ENCODE peak calls at places on chromosomes 16 and 17, in nine cellular contexts. R, E, V, O, J, I, M, W and S are unnamed samples.
A peak's percentile ranks its signal among the peaks of the same experiment; 100 is the strongest.

GRCh38 chr16:88999457-89000206 is 22.6 kb upstream of the CBFA2T3 start:
- DNase-seq in M (no peak), I (no peak), E (peak; percentile 56), R (no peak), J (no peak), V (no peak), W (no peak), O (no peak), S (no peak)

GRCh38 chr16:20987049-20987448 is 86.5 kb downstream of the LYRM1 start:
- DNase-seq in V (no peak), M (no peak), E (no peak), O (no peak), R (no peak), I (no peak), J (no peak), W (no peak), S (no peak)

GRCh38 chr16:50326264-50326663 is 42.5 kb downstream of the BRD7 start:
- DNase-seq in V (no peak), R (no peak), E (no peak), J (no peak), M (no peak), W (no peak), I (no peak), O (no peak), S (no peak)

GRCh38 chr17:75691371-75692290 is 24.5 kb downstream of the SAP30BP start:
- DNase-seq in I (peak; percentile 45), M (no peak), J (no peak), E (no peak), V (no peak), W (no peak), O (no peak), R (no peak), S (no peak)

GRCh38 chr17:79981090-79981489 is 54.6 kb downstream of the TBC1D16 start:
- DNase-seq in O (no peak), V (peak; percentile 12), J (no peak), E (no peak), I (no peak), R (no peak), M (no peak), W (no peak), S (no peak)

GRCh38 chr16:55003306-55003705 is 72.6 kb downstream of the IRX5 start:
- DNase-seq in R (no peak), V (no peak), W (no peak), O (no peak), I (no peak), J (no peak), E (no peak), M (no peak), S (no peak)

GRCh38 chr16:9112166-9112843 is 20.9 kb downstream of the HAPSTR1 start:
- DNase-seq in E (no peak), V (no peak), M (no peak), O (no peak), I (no peak), R (no peak), J (no peak), W (no peak), S (no peak)

GRCh38 chr17:50028207-50029120 is 27.4 kb upstream of the ITGA3 start:
- DNase-seq in J (no peak), I (no peak), O (no peak), V (peak; percentile 37), M (peak; percentile 95), E (no peak), R (no peak), W (no peak), S (peak; percentile 45)

GRCh38 chr16:66913711-66914110 is 5.0 kb downstream of the CDH16 start:
- DNase-seq in O (no peak), R (no peak), M (no peak), I (no peak), E (no peak), V (no peak), W (no peak), J (no peak), S (no peak)

GRCh38 chr17:68514809-68515208 is 2.6 kb downstream of the PRKAR1A start:
- DNase-seq in M (no peak), O (no peak), J (no peak), W (no peak), E (no peak), R (no peak), I (no peak), V (no peak), S (no peak)

GRCh38 chr17:77356690-77357201 is 216.0 kb downstream of the SEC14L1 start:
- DNase-seq in W (no peak), V (peak; percentile 22), M (peak; percentile 54), E (no peak), R (no peak), I (no peak), J (no peak), O (no peak), S (no peak)

GRCh38 chr17:37389160-37389559 is 13.4 kb downstream of the C17orf78 start:
- DNase-seq in J (no peak), E (no peak), V (no peak), W (no peak), M (no peak), O (no peak), I (no peak), R (no peak), S (no peak)

GRCh38 chr17:512926-513325 is 160.3 kb upstream of the RPH3AL start:
- DNase-seq in E (no peak), R (no peak), I (no peak), M (no peak), V (peak; percentile 74), J (no peak), O (no peak), W (no peak), S (no peak)

GRCh38 chr17:74430706-74431567 is 951 bp upstream of the GPRC5C start:
- DNase-seq in E (no peak), M (peak; percentile 97), I (no peak), J (peak; percentile 84), O (no peak), V (peak; percentile 91), W (peak; percentile 31), R (peak; percentile 62), S (no peak)

GRCh38 chr17:1252203-1252608 is 18.0 kb upstream of the BHLHA9 start:
- DNase-seq in I (no peak), J (no peak), O (no peak), E (no peak), V (no peak), R (peak; percentile 30), M (no peak), W (no peak), S (peak; percentile 59)

GRCh38 chr17:40122944-40123810 is 1.4 kb downstream of the MSL1 start:
- DNase-seq in W (peak; percentile 16), V (peak; percentile 60), R (peak; percentile 49), M (peak; percentile 87), J (peak; percentile 41), E (peak; percentile 65), O (no peak), I (peak; percentile 71), S (no peak)

GRCh38 chr16:11836653-11837244 is 14.6 kb downstream of the RSL1D1 start:
- DNase-seq in R (peak; percentile 30), W (no peak), I (no peak), E (no peak), M (no peak), V (no peak), O (no peak), J (no peak), S (no peak)

GRCh38 chr17:47315451-47316266 is 8.1 kb upstream of the EFCAB13 start:
- DNase-seq in R (peak; percentile 28), V (no peak), W (no peak), J (no peak), I (peak; percentile 36), M (no peak), O (no peak), E (no peak), S (no peak)

GRCh38 chr17:77151236-77151635 is 10.5 kb downstream of the SEC14L1 start:
- DNase-seq in M (no peak), I (no peak), J (no peak), V (no peak), W (no peak), R (no peak), O (no peak), E (no peak), S (no peak)

GRCh38 chr16:84815446-84815845 is 4.3 kb upstream of the CRISPLD2 start:
- DNase-seq in O (no peak), W (no peak), R (no peak), J (no peak), M (no peak), I (no peak), V (no peak), E (no peak), S (no peak)

GRCh38 chr17:1730345-1731193 is 6.1 kb downstream of the WDR81 start:
- DNase-seq in W (no peak), O (no peak), R (no peak), E (no peak), V (peak; percentile 95), M (no peak), I (no peak), J (no peak), S (peak; percentile 76)

GRCh38 chr17:40019140-40019991 is 4.1 kb downstream of the CSF3 start:
- DNase-seq in W (no peak), E (no peak), M (no peak), R (no peak), O (no peak), J (no peak), I (no peak), V (peak; percentile 80), S (no peak)

GRCh38 chr16:66741131-66741900 is 10.1 kb downstream of the DYNC1LI2 start:
- DNase-seq in M (peak; percentile 76), V (peak; percentile 88), E (no peak), R (no peak), O (no peak), I (no peak), J (no peak), W (peak; percentile 16), S (peak; percentile 80)

GRCh38 chr16:637081-638018 is 1.2 kb upstream of the METTL26 start:
- DNase-seq in I (peak; percentile 89), W (no peak), V (peak; percentile 88), O (peak; percentile 82), E (peak; percentile 88), J (peak; percentile 78), M (no peak), R (peak; percentile 71), S (peak; percentile 82)

GRCh38 chr16:6643083-6643686 is 689.5 kb upstream of the RBFOX1 start:
- DNase-seq in I (peak; percentile 60), V (no peak), E (no peak), W (no peak), J (peak; percentile 44), R (no peak), M (peak; percentile 70), O (peak; percentile 5), S (peak; percentile 30)

GRCh38 chr16:78291642-78292041 is 192.2 kb downstream of the WWOX start:
- DNase-seq in W (no peak), M (no peak), J (no peak), O (no peak), V (peak; percentile 41), I (no peak), R (no peak), E (no peak), S (no peak)

GRCh38 chr16:35642322-35642835 is 2183.0 kb downstream of the TP53TG3F start:
- DNase-seq in J (no peak), W (no peak), O (no peak), E (no peak), M (no peak), I (no peak), V (no peak), R (no peak), S (no peak)

GRCh38 chr17:560379-560935 is 154.2 kb downstream of the VPS53 start:
- DNase-seq in J (no peak), E (no peak), W (no peak), O (no peak), R (no peak), M (no peak), V (no peak), I (no peak), S (no peak)